ENCODE peak calls at places on chromosome 19, in seven cellular contexts. P, Q, D, V, C, I and Y are unnamed samples.
A peak's percentile ranks its signal among the peaks of the same experiment; 100 is the strongest.

GRCh38 chr19:18263324-18264215 is 10.7 kb downstream of the IQCN start:
- DNase-seq in P (no peak), Q (no peak), D (no peak), V (no peak), C (no peak), I (no peak), Y (no peak)

GRCh38 chr19:40217921-40218890 is at the start of gene TTC9B:
- DNase-seq in P (peak; percentile 50), Q (no peak), D (no peak), V (peak; percentile 51), C (no peak), I (peak; percentile 64), Y (peak; percentile 28)

GRCh38 chr19:18428173-18428836 is 9.1 kb downstream of the SSBP4 start:
- DNase-seq in P (no peak), Q (no peak), D (no peak), V (no peak), C (no peak), I (no peak), Y (no peak)

GRCh38 chr19:53877361-53877766 is 4.6 kb upstream of the PRKCG start:
- DNase-seq in P (peak; percentile 47), Q (no peak), D (no peak), V (peak; percentile 76), C (no peak), I (no peak), Y (no peak)

GRCh38 chr19:18366027-18366435 is 19.9 kb upstream of the GDF15 start:
- DNase-seq in P (no peak), Q (no peak), D (no peak), V (no peak), C (no peak), I (no peak), Y (no peak)

GRCh38 chr19:2770055-2771013 is 12.7 kb downstream of the SGTA start:
- DNase-seq in P (no peak), Q (no peak), D (no peak), V (no peak), C (peak; percentile 39), I (no peak), Y (no peak)

GRCh38 chr19:4304509-4305252 is at the start of gene FSD1:
- DNase-seq in P (peak; percentile 55), Q (peak; percentile 64), D (no peak), V (peak; percentile 52), C (no peak), I (no peak), Y (peak; percentile 50)

GRCh38 chr19:47095707-47096704 is 17.6 kb downstream of the ZC3H4 start:
- DNase-seq in P (no peak), Q (no peak), D (no peak), V (peak; percentile 62), C (peak; percentile 99), I (peak; percentile 79), Y (no peak)

GRCh38 chr19:8578642-8579265 is 1.5 kb upstream of the MYO1F start:
- DNase-seq in P (peak; percentile 69), Q (peak; percentile 67), D (peak; percentile 80), V (peak; percentile 69), C (peak; percentile 86), I (peak; percentile 86), Y (peak; percentile 78)

GRCh38 chr19:51018745-51019543 is 565 bp downstream of the KLK10 start:
- DNase-seq in P (no peak), Q (no peak), D (no peak), V (no peak), C (no peak), I (no peak), Y (no peak)

GRCh38 chr19:48490980-48491792 is 20.4 kb downstream of the LMTK3 start:
- DNase-seq in P (peak; percentile 51), Q (no peak), D (no peak), V (peak; percentile 73), C (peak; percentile 63), I (no peak), Y (peak; percentile 60)

GRCh38 chr19:29524201-29524911 is 1.4 kb upstream of the VSTM2B start:
- DNase-seq in P (no peak), Q (no peak), D (no peak), V (no peak), C (no peak), I (peak; percentile 56), Y (no peak)

GRCh38 chr19:17324357-17325114 is 10.1 kb downstream of the ANO8 start:
- DNase-seq in P (no peak), Q (no peak), D (no peak), V (no peak), C (no peak), I (no peak), Y (no peak)

GRCh38 chr19:19528721-19529490 is at the start of gene YJEFN3:
- DNase-seq in P (no peak), Q (no peak), D (no peak), V (no peak), C (no peak), I (no peak), Y (no peak)

GRCh38 chr19:46728208-46728607 is 11.3 kb upstream of the PRKD2 start:
- DNase-seq in P (no peak), Q (no peak), D (no peak), V (no peak), C (no peak), I (peak; percentile 73), Y (no peak)

GRCh38 chr19:18311495-18311894 is 11.4 kb downstream of the LSM4 start:
- DNase-seq in P (no peak), Q (no peak), D (no peak), V (no peak), C (peak; percentile 23), I (no peak), Y (no peak)

GRCh38 chr19:12801466-12802266 is at the start of the genes PRDX2 and THSD8:
- DNase-seq in P (peak; percentile 64), Q (no peak), D (no peak), V (no peak), C (peak; percentile 87), I (peak; percentile 89), Y (peak; percentile 46)

GRCh38 chr19:3154957-3155736 is 19.3 kb downstream of the GNA15 start:
- DNase-seq in P (peak; percentile 76), Q (no peak), D (no peak), V (peak; percentile 92), C (peak; percentile 49), I (peak; percentile 86), Y (peak; percentile 81)

GRCh38 chr19:1501200-1501595 is 10.2 kb downstream of the REEP6 start:
- DNase-seq in P (no peak), Q (no peak), D (no peak), V (no peak), C (no peak), I (no peak), Y (no peak)

DNA sequence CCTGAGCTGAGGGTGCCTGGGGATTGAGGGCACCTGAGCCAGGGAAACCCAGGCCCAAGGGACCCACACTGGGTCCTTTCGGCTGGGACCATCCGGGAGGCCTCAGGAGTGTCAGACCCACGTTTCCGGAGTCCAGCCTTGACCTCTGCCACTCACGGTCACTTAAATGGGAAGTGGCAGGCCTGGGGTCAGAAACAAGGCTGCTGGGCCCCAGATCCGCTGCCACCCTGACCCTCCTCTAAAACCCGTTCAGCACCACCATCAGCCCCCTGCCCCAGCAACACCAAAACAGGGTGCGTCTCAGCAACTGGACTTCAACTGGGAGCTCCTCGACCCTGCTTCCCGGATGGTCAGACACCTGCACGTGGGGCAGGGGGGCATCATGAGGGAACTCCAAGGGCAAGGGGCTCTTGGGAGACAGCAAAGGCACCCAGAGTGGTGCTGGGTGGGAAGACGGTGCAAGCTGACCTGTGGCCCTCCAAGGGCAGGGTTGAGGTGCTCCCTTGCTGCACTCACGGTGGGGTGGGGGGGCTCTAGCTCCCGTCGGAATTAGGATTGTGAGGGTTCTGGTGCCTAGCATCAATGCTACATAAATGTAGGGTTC is 1.2 kb upstream of the PLPP2 start:
- DNase-seq in P (no peak), Q (no peak), D (no peak), V (no peak), C (no peak), I (peak; percentile 27), Y (no peak)
- H3K9me3 ChIP-seq in P (no peaks in the 10 kb centered on the region), Q (no peaks in the 10 kb centered on the region), D (no peaks in the 10 kb centered on the region), V (no peaks in the 10 kb centered on the region), C (no peaks in the 10 kb centered on the region), I (no peaks in the 10 kb centered on the region), Y (no peaks in the 10 kb centered on the region)

GRCh38 chr19:35379992-35380391 is 9.1 kb downstream of the GPR42 start:
- DNase-seq in P (no peak), Q (no peak), D (no peak), V (no peak), C (no peak), I (no peak), Y (no peak)

GRCh38 chr19:35383536-35383935 is 12.7 kb downstream of the GPR42 start:
- DNase-seq in P (no peak), Q (no peak), D (no peak), V (no peak), C (no peak), I (no peak), Y (no peak)

GRCh38 chr19:35380450-35381124 is 9.7 kb downstream of the GPR42 start:
- DNase-seq in P (no peak), Q (no peak), D (no peak), V (no peak), C (no peak), I (no peak), Y (no peak)

GRCh38 chr19:35381926-35382325 is 11.1 kb downstream of the GPR42 start:
- DNase-seq in P (no peak), Q (no peak), D (no peak), V (no peak), C (no peak), I (no peak), Y (no peak)

DNA sequence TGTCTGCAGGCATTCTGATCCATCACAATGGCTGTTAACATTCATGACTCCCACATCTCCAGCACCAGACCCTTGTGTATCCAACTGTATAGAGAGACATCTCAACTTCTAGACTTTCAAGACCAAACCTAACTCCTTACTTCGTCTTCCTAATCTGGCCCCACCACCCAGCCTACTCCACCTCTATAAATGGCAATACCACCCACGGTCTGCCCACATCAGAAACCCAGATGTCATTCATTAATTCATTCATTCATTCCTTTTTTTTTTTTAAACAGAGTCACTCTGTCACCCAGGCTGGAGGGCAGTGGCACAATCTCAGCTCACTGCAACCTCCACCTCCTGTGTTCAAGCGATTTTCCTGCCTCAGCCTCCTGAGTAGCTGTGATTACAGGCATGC is 10.4 kb downstream of the GPR42 start:
- DNase-seq in P (no peak), Q (no peak), D (no peak), V (no peak), C (no peak), I (no peak), Y (no peak)
- H3K9me3 ChIP-seq in P (no peaks in the 10 kb centered on the region), Q (peaks cover 2% of the 10 kb centered on the region), D (no peaks in the 10 kb centered on the region), V (peaks cover 44% of the 10 kb centered on the region), C (no peaks in the 10 kb centered on the region), I (peaks cover 7% of the 10 kb centered on the region), Y (no peaks in the 10 kb centered on the region)

GRCh38 chr19:44232867-44233266 is 20.5 kb downstream of the ZNF227 start:
- DNase-seq in P (no peak), Q (no peak), D (no peak), V (no peak), C (no peak), I (no peak), Y (no peak)
- H3K9me3 ChIP-seq in P (peaks cover 49% of the 10 kb centered on the region), Q (peaks cover 3% of the 10 kb centered on the region), D (peaks cover 84% of the 10 kb centered on the region), V (peaks cover 97% of the 10 kb centered on the region), C (no peaks in the 10 kb centered on the region), I (peaks cover 91% of the 10 kb centered on the region), Y (peaks cover 92% of the 10 kb centered on the region)

GRCh38 chr19:44430956-44431355 is 17.3 kb downstream of the ZNF229 start:
- DNase-seq in P (no peak), Q (no peak), D (no peak), V (no peak), C (no peak), I (no peak), Y (no peak)
- H3K9me3 ChIP-seq in P (peaks cover 17% of the 10 kb centered on the region), Q (peaks cover 27% of the 10 kb centered on the region), D (peaks cover 61% of the 10 kb centered on the region), V (peaks cover 90% of the 10 kb centered on the region), C (peaks cover 7% of the 10 kb centered on the region), I (peaks cover 95% of the 10 kb centered on the region), Y (peaks cover 90% of the 10 kb centered on the region)

GRCh38 chr19:23531231-23531790 is 136.0 kb upstream of the ZNF91 start:
- DNase-seq in P (no peak), Q (no peak), D (no peak), V (no peak), C (no peak), I (no peak), Y (no peak)
- H3K9me3 ChIP-seq in P (no peaks in the 10 kb centered on the region), Q (no peaks in the 10 kb centered on the region), D (no peaks in the 10 kb centered on the region), V (peaks cover 11% of the 10 kb centered on the region), C (no peaks in the 10 kb centered on the region), I (peaks cover 9% of the 10 kb centered on the region), Y (peaks cover 11% of the 10 kb centered on the region)